ENCODE peak calls at places on chromosomes 1 and 21, in ten cellular contexts. One of them, this sample, is unnamed.

GRCh38 chr1:90725341-90725960 is 8.3 kb upstream of the BARHL2 start:
- DNase-seq in SJCRH30: no peak
- DNase-seq in stimulated activated CD4-positive, alpha-beta T cell treated with anti-CD3 and anti-CD28 coated beads, Interleukin-1b, Interleukin-23, amount 100 ng/mL, for 1 hour: no peak
- DNase-seq in AG09309: no peak
- DNase-seq in globus pallidus: no peak
- DNase-seq in HL-60: no peak
- DNase-seq in aorta: no peak
- DNase-seq in NAMALWA: no peak
- DNase-seq in HCT116: no peak
- DNase-seq in CD4-positive, CD25-positive, alpha-beta regulatory T cell: no peak
- DNase-seq in this sample: no peak

GRCh38 chr1:210711825-210712224 is 383.1 kb downstream of the HHAT start:
- DNase-seq in HL-60: no peak
- DNase-seq in HCT116: no peak
- DNase-seq in stimulated activated CD4-positive, alpha-beta T cell treated with anti-CD3 and anti-CD28 coated beads, Interleukin-1b, Interleukin-23, amount 100 ng/mL, for 1 hour: no peak
- DNase-seq in NAMALWA: no peak
- DNase-seq in SJCRH30: no peak
- DNase-seq in globus pallidus: no peak
- DNase-seq in aorta: no peak
- DNase-seq in CD4-positive, CD25-positive, alpha-beta regulatory T cell: no peak
- DNase-seq in AG09309: no peak
- DNase-seq in this sample: no peak

GRCh38 chr1:160244209-160244608 is 18.1 kb downstream of the DCAF8 start:
- DNase-seq in aorta: no peak
- DNase-seq in globus pallidus: no peak
- DNase-seq in HL-60: no peak
- DNase-seq in SJCRH30: no peak
- DNase-seq in AG09309: no peak
- DNase-seq in CD4-positive, CD25-positive, alpha-beta regulatory T cell: no peak
- DNase-seq in NAMALWA: no peak
- DNase-seq in HCT116: no peak
- DNase-seq in stimulated activated CD4-positive, alpha-beta T cell treated with anti-CD3 and anti-CD28 coated beads, Interleukin-1b, Interleukin-23, amount 100 ng/mL, for 1 hour: no peak
- DNase-seq in this sample: no peak

GRCh38 chr1:194829492-194829891 is 1643.1 kb upstream of the B3GALT2 start:
- DNase-seq in SJCRH30: no peak
- DNase-seq in NAMALWA: no peak
- DNase-seq in HCT116: peak
- DNase-seq in aorta: no peak
- DNase-seq in globus pallidus: no peak
- DNase-seq in CD4-positive, CD25-positive, alpha-beta regulatory T cell: no peak
- DNase-seq in HL-60: no peak
- DNase-seq in AG09309: no peak
- DNase-seq in stimulated activated CD4-positive, alpha-beta T cell treated with anti-CD3 and anti-CD28 coated beads, Interleukin-1b, Interleukin-23, amount 100 ng/mL, for 1 hour: no peak
- DNase-seq in this sample: no peak

GRCh38 chr1:54987830-54988705 is 7.6 kb downstream of the TMEM61 start:
- DNase-seq in HCT116: no peak
- DNase-seq in AG09309: no peak
- DNase-seq in HL-60: no peak
- DNase-seq in globus pallidus: no peak
- DNase-seq in CD4-positive, CD25-positive, alpha-beta regulatory T cell: no peak
- DNase-seq in NAMALWA: no peak
- DNase-seq in stimulated activated CD4-positive, alpha-beta T cell treated with anti-CD3 and anti-CD28 coated beads, Interleukin-1b, Interleukin-23, amount 100 ng/mL, for 1 hour: no peak
- DNase-seq in aorta: peak
- DNase-seq in SJCRH30: no peak
- DNase-seq in this sample: no peak

GRCh38 chr1:23167353-23168078 is 1.1 kb downstream of the LUZP1 start:
- DNase-seq in HL-60: peak
- DNase-seq in stimulated activated CD4-positive, alpha-beta T cell treated with anti-CD3 and anti-CD28 coated beads, Interleukin-1b, Interleukin-23, amount 100 ng/mL, for 1 hour: no peak
- DNase-seq in globus pallidus: no peak
- DNase-seq in NAMALWA: peak
- DNase-seq in CD4-positive, CD25-positive, alpha-beta regulatory T cell: peak
- DNase-seq in aorta: peak
- DNase-seq in HCT116: no peak
- DNase-seq in SJCRH30: peak
- DNase-seq in AG09309: no peak
- DNase-seq in this sample: peak

GRCh38 chr1:30718636-30719405 is 4.6 kb downstream of the MATN1 start:
- DNase-seq in HL-60: peak
- DNase-seq in CD4-positive, CD25-positive, alpha-beta regulatory T cell: peak
- DNase-seq in HCT116: peak
- DNase-seq in globus pallidus: peak
- DNase-seq in AG09309: peak
- DNase-seq in stimulated activated CD4-positive, alpha-beta T cell treated with anti-CD3 and anti-CD28 coated beads, Interleukin-1b, Interleukin-23, amount 100 ng/mL, for 1 hour: peak
- DNase-seq in aorta: peak
- DNase-seq in NAMALWA: peak
- DNase-seq in SJCRH30: peak
- DNase-seq in this sample: no peak

GRCh38 chr1:67013573-67013972 is 40.4 kb downstream of the SLC35D1 start:
- DNase-seq in HCT116: no peak
- DNase-seq in HL-60: no peak
- DNase-seq in NAMALWA: no peak
- DNase-seq in globus pallidus: no peak
- DNase-seq in SJCRH30: peak
- DNase-seq in CD4-positive, CD25-positive, alpha-beta regulatory T cell: no peak
- DNase-seq in stimulated activated CD4-positive, alpha-beta T cell treated with anti-CD3 and anti-CD28 coated beads, Interleukin-1b, Interleukin-23, amount 100 ng/mL, for 1 hour: no peak
- DNase-seq in AG09309: no peak
- DNase-seq in aorta: no peak
- DNase-seq in this sample: no peak

GRCh38 chr1:51298322-51298705 is 32.0 kb downstream of the TTC39A start:
- DNase-seq in NAMALWA: no peak
- DNase-seq in HCT116: no peak
- DNase-seq in aorta: no peak
- DNase-seq in AG09309: no peak
- DNase-seq in SJCRH30: no peak
- DNase-seq in HL-60: no peak
- DNase-seq in CD4-positive, CD25-positive, alpha-beta regulatory T cell: no peak
- DNase-seq in stimulated activated CD4-positive, alpha-beta T cell treated with anti-CD3 and anti-CD28 coated beads, Interleukin-1b, Interleukin-23, amount 100 ng/mL, for 1 hour: no peak
- DNase-seq in globus pallidus: no peak
- DNase-seq in this sample: no peak

GRCh38 chr1:28370220-28371010 is 875 bp downstream of the PHACTR4 start:
- DNase-seq in AG09309: no peak
- DNase-seq in HL-60: peak
- DNase-seq in stimulated activated CD4-positive, alpha-beta T cell treated with anti-CD3 and anti-CD28 coated beads, Interleukin-1b, Interleukin-23, amount 100 ng/mL, for 1 hour: no peak
- DNase-seq in NAMALWA: peak
- DNase-seq in SJCRH30: peak
- DNase-seq in CD4-positive, CD25-positive, alpha-beta regulatory T cell: no peak
- DNase-seq in HCT116: no peak
- DNase-seq in aorta: no peak
- DNase-seq in globus pallidus: no peak
- DNase-seq in this sample: peak

GRCh38 chr1:151510957-151511635 is at the start of gene CGN:
- DNase-seq in NAMALWA: peak
- DNase-seq in HCT116: no peak
- DNase-seq in SJCRH30: peak
- DNase-seq in AG09309: no peak
- DNase-seq in HL-60: peak
- DNase-seq in globus pallidus: peak
- DNase-seq in stimulated activated CD4-positive, alpha-beta T cell treated with anti-CD3 and anti-CD28 coated beads, Interleukin-1b, Interleukin-23, amount 100 ng/mL, for 1 hour: peak
- DNase-seq in aorta: peak
- DNase-seq in CD4-positive, CD25-positive, alpha-beta regulatory T cell: peak
- DNase-seq in this sample: peak

GRCh38 chr1:215594640-215595039 is 27.5 kb downstream of the KCTD3 start:
- DNase-seq in globus pallidus: no peak
- DNase-seq in aorta: no peak
- DNase-seq in stimulated activated CD4-positive, alpha-beta T cell treated with anti-CD3 and anti-CD28 coated beads, Interleukin-1b, Interleukin-23, amount 100 ng/mL, for 1 hour: no peak
- DNase-seq in HCT116: no peak
- DNase-seq in CD4-positive, CD25-positive, alpha-beta regulatory T cell: no peak
- DNase-seq in NAMALWA: no peak
- DNase-seq in HL-60: no peak
- DNase-seq in SJCRH30: no peak
- DNase-seq in AG09309: no peak
- DNase-seq in this sample: no peak

GRCh38 chr1:113784104-113784779 is 25.0 kb upstream of the PHTF1 start:
- DNase-seq in SJCRH30: no peak
- DNase-seq in HCT116: no peak
- DNase-seq in AG09309: no peak
- DNase-seq in globus pallidus: no peak
- DNase-seq in NAMALWA: peak
- DNase-seq in aorta: no peak
- DNase-seq in CD4-positive, CD25-positive, alpha-beta regulatory T cell: no peak
- DNase-seq in HL-60: peak
- DNase-seq in stimulated activated CD4-positive, alpha-beta T cell treated with anti-CD3 and anti-CD28 coated beads, Interleukin-1b, Interleukin-23, amount 100 ng/mL, for 1 hour: no peak
- DNase-seq in this sample: no peak

GRCh38 chr1:12706061-12706460 is 9.8 kb upstream of the AADACL3 start:
- DNase-seq in NAMALWA: no peak
- DNase-seq in aorta: no peak
- DNase-seq in AG09309: no peak
- DNase-seq in globus pallidus: no peak
- DNase-seq in HCT116: no peak
- DNase-seq in HL-60: no peak
- DNase-seq in SJCRH30: no peak
- DNase-seq in CD4-positive, CD25-positive, alpha-beta regulatory T cell: no peak
- DNase-seq in stimulated activated CD4-positive, alpha-beta T cell treated with anti-CD3 and anti-CD28 coated beads, Interleukin-1b, Interleukin-23, amount 100 ng/mL, for 1 hour: no peak
- DNase-seq in this sample: no peak

GRCh38 chr1:90925928-90926869 is 95.6 kb downstream of the ZNF644 start:
- DNase-seq in SJCRH30: peak
- DNase-seq in globus pallidus: no peak
- DNase-seq in NAMALWA: peak
- DNase-seq in AG09309: peak
- DNase-seq in HCT116: no peak
- DNase-seq in stimulated activated CD4-positive, alpha-beta T cell treated with anti-CD3 and anti-CD28 coated beads, Interleukin-1b, Interleukin-23, amount 100 ng/mL, for 1 hour: no peak
- DNase-seq in HL-60: peak
- DNase-seq in CD4-positive, CD25-positive, alpha-beta regulatory T cell: no peak
- DNase-seq in aorta: no peak
- DNase-seq in this sample: no peak

GRCh38 chr1:8712413-8713229 is 104.8 kb downstream of the RERE start:
- DNase-seq in CD4-positive, CD25-positive, alpha-beta regulatory T cell: no peak
- DNase-seq in HCT116: no peak
- DNase-seq in HL-60: peak
- DNase-seq in aorta: no peak
- DNase-seq in NAMALWA: peak
- DNase-seq in globus pallidus: no peak
- DNase-seq in stimulated activated CD4-positive, alpha-beta T cell treated with anti-CD3 and anti-CD28 coated beads, Interleukin-1b, Interleukin-23, amount 100 ng/mL, for 1 hour: no peak
- DNase-seq in AG09309: peak
- DNase-seq in SJCRH30: peak
- DNase-seq in this sample: peak

GRCh38 chr1:110672001-110672752 is 2.6 kb downstream of the KCNA3 start:
- DNase-seq in stimulated activated CD4-positive, alpha-beta T cell treated with anti-CD3 and anti-CD28 coated beads, Interleukin-1b, Interleukin-23, amount 100 ng/mL, for 1 hour: no peak
- DNase-seq in aorta: no peak
- DNase-seq in NAMALWA: peak
- DNase-seq in globus pallidus: no peak
- DNase-seq in HCT116: no peak
- DNase-seq in SJCRH30: no peak
- DNase-seq in AG09309: no peak
- DNase-seq in CD4-positive, CD25-positive, alpha-beta regulatory T cell: peak
- DNase-seq in HL-60: no peak
- DNase-seq in this sample: peak

GRCh38 chr21:44529503-44530125 is 10.4 kb downstream of the KRTAP10-1 start:
- DNase-seq in stimulated activated CD4-positive, alpha-beta T cell treated with anti-CD3 and anti-CD28 coated beads, Interleukin-1b, Interleukin-23, amount 100 ng/mL, for 1 hour: no peak
- DNase-seq in SJCRH30: no peak
- DNase-seq in globus pallidus: no peak
- DNase-seq in NAMALWA: no peak
- DNase-seq in aorta: peak
- DNase-seq in CD4-positive, CD25-positive, alpha-beta regulatory T cell: no peak
- DNase-seq in AG09309: no peak
- DNase-seq in HL-60: no peak
- DNase-seq in HCT116: no peak
- DNase-seq in this sample: no peak

GRCh38 chr1:212531796-212532195 is 76.8 kb upstream of the ATF3 start:
- DNase-seq in NAMALWA: no peak
- DNase-seq in AG09309: no peak
- DNase-seq in stimulated activated CD4-positive, alpha-beta T cell treated with anti-CD3 and anti-CD28 coated beads, Interleukin-1b, Interleukin-23, amount 100 ng/mL, for 1 hour: no peak
- DNase-seq in globus pallidus: no peak
- DNase-seq in CD4-positive, CD25-positive, alpha-beta regulatory T cell: no peak
- DNase-seq in aorta: no peak
- DNase-seq in HCT116: no peak
- DNase-seq in HL-60: no peak
- DNase-seq in SJCRH30: peak
- DNase-seq in this sample: no peak

GRCh38 chr1:78229344-78229743 is 183.6 kb downstream of the GIPC2 start:
- DNase-seq in globus pallidus: no peak
- DNase-seq in CD4-positive, CD25-positive, alpha-beta regulatory T cell: no peak
- DNase-seq in HCT116: no peak
- DNase-seq in SJCRH30: no peak
- DNase-seq in HL-60: no peak
- DNase-seq in aorta: no peak
- DNase-seq in NAMALWA: no peak
- DNase-seq in AG09309: peak
- DNase-seq in stimulated activated CD4-positive, alpha-beta T cell treated with anti-CD3 and anti-CD28 coated beads, Interleukin-1b, Interleukin-23, amount 100 ng/mL, for 1 hour: no peak
- DNase-seq in this sample: no peak

GRCh38 chr1:230067871-230068814 is 1.1 kb downstream of the GALNT2 start:
- DNase-seq in aorta: peak
- DNase-seq in CD4-positive, CD25-positive, alpha-beta regulatory T cell: peak
- DNase-seq in globus pallidus: peak
- DNase-seq in HL-60: peak
- DNase-seq in NAMALWA: peak
- DNase-seq in stimulated activated CD4-positive, alpha-beta T cell treated with anti-CD3 and anti-CD28 coated beads, Interleukin-1b, Interleukin-23, amount 100 ng/mL, for 1 hour: no peak
- DNase-seq in AG09309: no peak
- DNase-seq in HCT116: no peak
- DNase-seq in SJCRH30: peak
- DNase-seq in this sample: no peak

GRCh38 chr1:19661721-19662228 is 2.9 kb upstream of the HTR6 start:
- DNase-seq in HL-60: no peak
- DNase-seq in aorta: no peak
- DNase-seq in CD4-positive, CD25-positive, alpha-beta regulatory T cell: no peak
- DNase-seq in SJCRH30: no peak
- DNase-seq in NAMALWA: peak
- DNase-seq in globus pallidus: peak
- DNase-seq in HCT116: peak
- DNase-seq in AG09309: no peak
- DNase-seq in stimulated activated CD4-positive, alpha-beta T cell treated with anti-CD3 and anti-CD28 coated beads, Interleukin-1b, Interleukin-23, amount 100 ng/mL, for 1 hour: no peak
- DNase-seq in this sample: peak

GRCh38 chr21:41847066-41847804 is 31.9 kb downstream of the PRDM15 start:
- DNase-seq in AG09309: no peak
- DNase-seq in aorta: no peak
- DNase-seq in HCT116: no peak
- DNase-seq in CD4-positive, CD25-positive, alpha-beta regulatory T cell: no peak
- DNase-seq in globus pallidus: no peak
- DNase-seq in NAMALWA: no peak
- DNase-seq in HL-60: no peak
- DNase-seq in SJCRH30: no peak
- DNase-seq in stimulated activated CD4-positive, alpha-beta T cell treated with anti-CD3 and anti-CD28 coated beads, Interleukin-1b, Interleukin-23, amount 100 ng/mL, for 1 hour: no peak
- DNase-seq in this sample: peak

GRCh38 chr21:42809577-42810440 is 69.5 kb downstream of the WDR4 start:
- DNase-seq in CD4-positive, CD25-positive, alpha-beta regulatory T cell: no peak
- DNase-seq in stimulated activated CD4-positive, alpha-beta T cell treated with anti-CD3 and anti-CD28 coated beads, Interleukin-1b, Interleukin-23, amount 100 ng/mL, for 1 hour: no peak
- DNase-seq in globus pallidus: no peak
- DNase-seq in NAMALWA: no peak
- DNase-seq in SJCRH30: no peak
- DNase-seq in HL-60: no peak
- DNase-seq in AG09309: no peak
- DNase-seq in aorta: no peak
- DNase-seq in HCT116: no peak
- DNase-seq in this sample: no peak

GRCh38 chr1:212566522-212567479 is 41.8 kb upstream of the ATF3 start:
- DNase-seq in HL-60: no peak
- DNase-seq in stimulated activated CD4-positive, alpha-beta T cell treated with anti-CD3 and anti-CD28 coated beads, Interleukin-1b, Interleukin-23, amount 100 ng/mL, for 1 hour: no peak
- DNase-seq in aorta: peak
- DNase-seq in HCT116: peak
- DNase-seq in NAMALWA: peak
- DNase-seq in CD4-positive, CD25-positive, alpha-beta regulatory T cell: peak
- DNase-seq in globus pallidus: peak
- DNase-seq in SJCRH30: peak
- DNase-seq in AG09309: no peak
- DNase-seq in this sample: peak

GRCh38 chr1:19802269-19802668 is 2.6 kb upstream of the TMCO4 start:
- DNase-seq in globus pallidus: no peak
- DNase-seq in CD4-positive, CD25-positive, alpha-beta regulatory T cell: no peak
- DNase-seq in HCT116: no peak
- DNase-seq in NAMALWA: no peak
- DNase-seq in SJCRH30: peak
- DNase-seq in HL-60: no peak
- DNase-seq in AG09309: no peak
- DNase-seq in stimulated activated CD4-positive, alpha-beta T cell treated with anti-CD3 and anti-CD28 coated beads, Interleukin-1b, Interleukin-23, amount 100 ng/mL, for 1 hour: no peak
- DNase-seq in aorta: no peak
- DNase-seq in this sample: no peak

GRCh38 chr21:46550511-46550941 is 54.4 kb downstream of the S100B start:
- DNase-seq in HL-60: no peak
- DNase-seq in HCT116: no peak
- DNase-seq in AG09309: no peak
- DNase-seq in CD4-positive, CD25-positive, alpha-beta regulatory T cell: peak
- DNase-seq in aorta: no peak
- DNase-seq in SJCRH30: no peak
- DNase-seq in globus pallidus: no peak
- DNase-seq in NAMALWA: no peak
- DNase-seq in stimulated activated CD4-positive, alpha-beta T cell treated with anti-CD3 and anti-CD28 coated beads, Interleukin-1b, Interleukin-23, amount 100 ng/mL, for 1 hour: no peak
- DNase-seq in this sample: no peak

GRCh38 chr1:89608627-89609338 is 24.1 kb upstream of the LRRC8C start:
- DNase-seq in aorta: no peak
- DNase-seq in globus pallidus: no peak
- DNase-seq in CD4-positive, CD25-positive, alpha-beta regulatory T cell: peak
- DNase-seq in stimulated activated CD4-positive, alpha-beta T cell treated with anti-CD3 and anti-CD28 coated beads, Interleukin-1b, Interleukin-23, amount 100 ng/mL, for 1 hour: no peak
- DNase-seq in HL-60: no peak
- DNase-seq in AG09309: no peak
- DNase-seq in SJCRH30: no peak
- DNase-seq in HCT116: no peak
- DNase-seq in NAMALWA: no peak
- DNase-seq in this sample: no peak

This sample was measured in SK-MEL-5.